ENCODE peak calls at places on chromosome 15, in five cellular contexts. V, L, Q, B and W are unnamed samples.

GRCh38 chr15:31268911-31269784 is 57.5 kb upstream of the KLF13 start:
- DNase-seq in V (peak; percentile 33), L (peak; percentile 1), Q (no peak), B (no peak), W (no peak)

GRCh38 chr15:82228750-82229149 is 33.8 kb downstream of the EFL1 start:
- DNase-seq in V (no peak), L (no peak), Q (no peak), B (no peak), W (no peak)

GRCh38 chr15:66094331-66094730 is 159.2 kb downstream of the MEGF11 start:
- DNase-seq in V (peak; percentile 49), L (no peak), Q (no peak), B (no peak), W (no peak)

GRCh38 chr15:77033729-77034619 is 36.9 kb downstream of the TSPAN3 start:
- DNase-seq in V (peak; percentile 50), L (no peak), Q (no peak), B (no peak), W (peak; percentile 11)

GRCh38 chr15:53454843-53455721 is 304.4 kb downstream of the WDR72 start:
- DNase-seq in V (no peak), L (no peak), Q (no peak), B (no peak), W (no peak)

GRCh38 chr15:29937956-29938355 is 115.7 kb upstream of the TJP1 start:
- DNase-seq in V (no peak), L (no peak), Q (no peak), B (no peak), W (no peak)

GRCh38 chr15:70741677-70742293 is 21.6 kb downstream of the UACA start:
- DNase-seq in V (no peak), L (no peak), Q (no peak), B (no peak), W (no peak)

GRCh38 chr15:70098461-70099166 is 897 bp upstream of the TLE3 start:
- DNase-seq in V (peak; percentile 78), L (peak; percentile 91), Q (no peak), B (peak; percentile 24), W (no peak)

GRCh38 chr15:51907136-51907862 is 64.3 kb downstream of the LEO1 start:
- DNase-seq in V (no peak), L (no peak), Q (no peak), B (no peak), W (no peak)

DNA sequence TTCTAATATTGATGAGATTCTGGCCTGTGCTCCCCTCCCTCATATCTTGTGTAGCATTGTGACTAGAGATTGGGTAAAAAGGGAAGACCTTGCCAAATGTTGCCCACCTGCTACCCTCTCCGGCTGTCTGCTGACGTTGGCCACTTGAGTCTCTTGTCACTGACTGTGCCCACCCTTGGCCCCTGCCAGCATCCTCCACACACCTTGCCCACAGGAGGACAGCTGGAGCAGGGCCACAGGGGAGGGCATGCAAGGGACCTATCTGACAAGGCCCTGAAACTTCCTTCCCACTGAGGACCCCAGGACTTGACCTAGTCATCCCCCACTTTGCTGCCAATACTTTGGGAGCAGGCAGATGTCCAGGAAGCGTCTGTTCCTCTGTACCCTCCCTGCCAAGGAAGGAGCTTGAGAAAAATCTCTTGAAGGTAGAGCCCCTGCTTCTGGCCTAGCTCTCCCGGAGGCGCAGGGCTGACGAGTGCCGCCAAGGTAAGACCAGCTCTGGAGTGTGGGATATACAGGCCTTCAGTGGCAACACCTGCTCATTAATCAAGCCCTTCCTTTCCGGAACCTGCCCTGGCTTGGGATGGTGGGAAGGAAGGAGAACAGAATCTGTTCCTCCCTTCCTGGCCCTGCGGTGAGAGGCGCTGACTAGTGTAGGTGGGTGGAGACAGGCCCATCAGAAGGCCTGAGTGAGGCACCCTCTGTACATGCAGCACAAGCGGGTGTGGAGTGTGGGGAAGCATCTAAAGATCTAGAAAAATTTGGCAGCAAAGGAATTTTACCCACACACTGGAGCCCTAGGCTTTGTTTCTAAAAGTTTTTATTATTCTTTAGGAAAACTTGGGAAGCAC is 4.9 kb upstream of the PAK6 start:
- DNase-seq in V (no peak), L (no peak), Q (no peak), B (no peak), W (no peak)
- TF ChIP-seq CTCF in V (no peak), L (no peak), Q (no peak), B (no peak), W (no peak)

DNA sequence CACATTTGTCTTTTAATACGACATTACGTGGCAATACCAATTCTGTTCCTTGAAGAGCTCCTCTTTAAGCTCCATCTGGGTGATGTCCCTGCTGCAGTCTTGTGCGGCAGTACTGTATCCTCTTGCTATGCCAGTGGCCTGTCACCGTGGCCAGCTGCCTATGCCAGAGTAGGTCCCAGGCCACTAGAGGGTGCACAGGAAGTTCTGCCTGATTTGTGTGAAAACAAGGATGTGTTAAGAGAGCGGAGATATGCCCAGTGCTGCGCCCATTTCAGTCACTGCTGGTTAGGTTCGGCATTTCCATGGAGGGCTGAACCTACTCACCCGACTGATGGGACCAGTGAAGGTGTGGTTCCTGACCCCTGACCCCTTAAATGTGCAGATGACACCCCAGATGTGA is 25.2 kb downstream of the NIPA1 start:
- DNase-seq in V (no peak), L (peak; percentile 54), Q (no peak), B (no peak), W (no peak)
- TF ChIP-seq CTCF in V (no peak), L (peak; percentile 48), Q (peak; percentile 32), B (no peak), W (no peak)

DNA sequence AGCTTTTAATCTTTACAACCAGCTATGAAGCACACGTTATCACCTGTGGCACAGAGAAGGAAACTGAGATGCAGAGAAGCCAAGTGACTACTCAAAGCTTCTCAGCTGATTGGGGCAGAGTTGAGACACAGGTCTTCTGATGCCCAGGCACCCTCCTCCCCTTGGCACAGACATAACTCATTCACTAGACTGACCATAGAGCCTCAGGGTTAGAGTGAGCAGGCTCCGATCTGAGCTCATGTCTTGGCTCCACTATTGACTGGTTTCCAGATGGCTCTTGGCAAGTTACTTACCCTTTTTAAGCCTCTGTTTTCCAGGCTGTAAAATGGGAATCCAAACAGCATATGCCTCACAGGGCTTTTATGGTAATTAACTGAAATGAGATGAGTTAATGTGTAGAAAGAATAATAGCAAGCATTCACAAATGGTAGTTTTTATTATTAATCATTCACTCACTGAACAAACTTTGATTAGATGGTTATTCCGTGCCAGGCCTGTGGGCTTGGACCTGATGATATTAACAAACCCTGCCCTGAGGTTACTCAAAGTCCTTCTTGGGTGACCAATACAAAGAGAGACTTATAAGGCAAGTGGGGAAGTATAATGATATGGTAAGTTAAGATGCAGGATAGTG is 184.3 kb downstream of the ANXA2 start:
- DNase-seq in V (no peak), L (no peak), Q (no peak), B (no peak), W (no peak)
- TF ChIP-seq CTCF in V (no peak), L (no peak), Q (no peak), B (no peak), W (no peak)

GRCh38 chr15:62124953-62125263 is 40.2 kb downstream of the C2CD4B start:
- DNase-seq in V (no peak), L (no peak), Q (no peak), B (peak; percentile 39), W (no peak)
- TF ChIP-seq CTCF in V (no peak), L (no peak), Q (no peak), B (peak; percentile 37), W (no peak)

GRCh38 chr15:63915888-63916731 is 82.4 kb upstream of the HERC1 start:
- DNase-seq in V (no peak), L (peak; percentile 78), Q (no peak), B (no peak), W (no peak)
- TF ChIP-seq CTCF in V (peak; percentile 29), L (peak; percentile 37), Q (peak; percentile 23), B (no peak), W (no peak)

DNA sequence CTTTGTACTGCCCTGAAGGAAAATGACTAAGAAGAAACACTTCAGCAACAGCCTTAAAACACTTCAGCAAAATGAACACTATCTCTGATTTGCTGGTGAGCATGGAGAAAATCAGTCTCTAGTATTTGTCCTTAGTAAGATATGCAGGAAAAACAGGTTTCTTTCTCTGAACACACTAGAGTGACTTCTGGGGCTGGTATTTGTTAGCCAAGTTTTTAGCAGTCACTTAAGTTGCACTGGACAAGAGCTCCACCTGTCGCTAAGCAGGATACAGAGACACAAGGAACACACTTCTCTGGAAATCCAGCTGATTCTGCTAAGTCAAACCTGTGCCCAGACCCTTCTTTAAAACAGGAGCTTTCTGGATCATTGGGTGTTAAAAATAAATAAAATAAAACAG is 65.3 kb downstream of the CHAC1 start:
- DNase-seq in V (no peak), L (peak; percentile 16), Q (no peak), B (peak; percentile 67), W (no peak)
- TF ChIP-seq CTCF in V (no peak), L (peak; percentile 34), Q (no peak), B (peak; percentile 49), W (no peak)

DNA sequence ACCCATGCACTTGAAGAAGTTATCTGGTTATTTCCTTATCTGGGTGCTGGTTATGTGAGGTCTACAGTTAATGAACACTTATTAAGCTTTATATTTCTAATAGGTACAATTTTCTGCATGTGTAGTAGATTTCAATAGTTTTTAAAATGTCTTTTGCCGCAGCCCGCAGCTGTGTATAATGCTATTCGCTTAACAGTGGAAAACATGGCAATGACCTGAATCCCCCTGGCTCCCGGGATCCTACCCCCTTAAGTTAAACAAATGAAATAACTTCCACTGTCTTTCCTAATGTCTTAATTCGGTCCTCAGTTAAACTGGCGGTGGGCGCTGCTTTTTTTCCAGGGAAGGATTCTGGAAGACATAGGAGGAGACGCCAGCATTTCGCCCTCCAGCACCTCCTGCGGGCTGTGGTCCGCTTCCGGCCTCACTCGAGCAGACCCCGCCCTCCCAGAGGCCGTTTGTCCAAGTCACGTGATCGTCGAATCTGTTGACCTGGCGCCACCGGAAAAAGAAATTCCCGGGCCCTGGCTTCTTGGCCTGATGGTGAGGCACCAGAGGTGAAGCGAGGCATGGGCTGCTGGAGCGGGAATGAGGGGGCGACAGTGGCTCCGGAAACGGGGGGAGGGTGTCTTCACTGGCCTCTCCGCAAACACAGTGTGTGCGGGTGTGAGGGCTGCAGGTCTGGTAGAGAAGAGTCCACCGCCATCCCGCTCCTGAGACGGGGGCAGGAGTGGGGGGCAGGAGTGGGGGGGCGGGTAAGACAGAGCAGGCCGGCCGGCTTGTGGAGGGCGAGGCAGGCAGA is 45.6 kb upstream of the CSPG4 start:
- DNase-seq in V (peak; percentile 92), L (peak; percentile 95), Q (peak; percentile 85), B (peak; percentile 83), W (peak; percentile 83)
- TF ChIP-seq CTCF in V (peak; percentile 28), L (peak; percentile 35), Q (peak; percentile 24), B (peak; percentile 37), W (no peak)

GRCh38 chr15:63505842-63506222 is 1.4 kb downstream of the USP3 start:
- DNase-seq in V (no peak), L (no peak), Q (no peak), B (no peak), W (no peak)

GRCh38 chr15:63506537-63507035 is 2.2 kb downstream of the USP3 start:
- DNase-seq in V (no peak), L (no peak), Q (no peak), B (no peak), W (no peak)

GRCh38 chr15:63504247-63504978 is at the start of gene USP3:
- DNase-seq in V (peak; percentile 96), L (peak; percentile 97), Q (peak; percentile 89), B (peak; percentile 96), W (peak; percentile 94)

GRCh38 chr15:63503739-63504246 is 600 bp upstream of the USP3 start:
- DNase-seq in V (no peak), L (no peak), Q (peak; percentile 37), B (peak; percentile 67), W (peak; percentile 51)

GRCh38 chr15:63504979-63505841 is 817 bp downstream of the USP3 start:
- DNase-seq in V (peak; percentile 81), L (peak; percentile 79), Q (no peak), B (peak; percentile 83), W (no peak)
- TF ChIP-seq CTCF in V (peak; percentile 13), L (peak; percentile 18), Q (peak; percentile 39), B (peak; percentile 34), W (peak; percentile 4)